ENCODE peak calls at places on chromosomes 1 and 21, in six cellular contexts. Y is hepatocyte, Q is iPS-NIHi11, C is KG1, O is T follicular helper cell, V is cardiac muscle cell. U is an unnamed sample.
A peak's percentile ranks its signal among the peaks of the same experiment; 100 is the strongest.

GRCh38 chr1:3543076-3544049 is 67.9 kb downstream of the MEGF6 start:
- DNase-seq in Y (no peak), Q (peak; percentile 76), C (no peak), O (no peak), V (peak; percentile 82), U (no peak)

GRCh38 chr1:235021815-235022214 is 106.8 kb downstream of the TOMM20 start:
- DNase-seq in Y (no peak), Q (no peak), C (no peak), O (no peak), V (no peak), U (no peak)

GRCh38 chr1:3310718-3311400 is 143.6 kb upstream of the ARHGEF16 start:
- DNase-seq in Y (no peak), Q (no peak), C (no peak), O (no peak), V (no peak), U (no peak)

GRCh38 chr1:107964397-107965111 is 426 bp downstream of the VAV3 start:
- DNase-seq in Y (peak; percentile 28), Q (peak; percentile 55), C (no peak), O (no peak), V (peak; percentile 25), U (no peak)

GRCh38 chr1:205741681-205742080 is 8.3 kb downstream of the NUCKS1 start:
- DNase-seq in Y (no peak), Q (no peak), C (no peak), O (no peak), V (no peak), U (no peak)

GRCh38 chr1:236058141-236058626 is 6.7 kb downstream of the NID1 start:
- DNase-seq in Y (peak; percentile 13), Q (no peak), C (no peak), O (no peak), V (peak; percentile 44), U (no peak)

GRCh38 chr1:239247299-239247698 is 139.1 kb upstream of the CHRM3 start:
- DNase-seq in Y (no peak), Q (no peak), C (no peak), O (no peak), V (peak; percentile 49), U (no peak)

GRCh38 chr1:15519625-15520024 is 4.4 kb downstream of the CASP9 start:
- DNase-seq in Y (no peak), Q (no peak), C (no peak), O (no peak), V (no peak), U (no peak)

GRCh38 chr1:16960560-16961296 is 19.7 kb downstream of the MFAP2 start:
- DNase-seq in Y (peak; percentile 94), Q (peak; percentile 86), C (no peak), O (peak; percentile 67), V (peak; percentile 86), U (no peak)

GRCh38 chr21:39503138-39503762 is 51.5 kb downstream of the SH3BGR start:
- DNase-seq in Y (no peak), Q (no peak), C (peak; percentile 21), O (no peak), V (no peak), U (no peak)

U was measured in cerebellar cortex.